ENCODE peak calls at places on chromosomes 4 and X, in four cellular contexts. G is K562, Z is HL-60, T is GM12878. K is an unnamed sample.

GRCh38 chrX:72123471-72124185 is 8.1 kb downstream of the RTL5 start:
- DNase-seq in G (no peak), Z (peak), T (no peak), K (no peak)

GRCh38 chrX:6446588-6446987 is 88.3 kb downstream of the VCX3A start:
- DNase-seq in G (no peak), Z (no peak), T (no peak), K (no peak)

GRCh38 chr4:22129454-22130075 is 181.0 kb upstream of the KCNIP4 start:
- DNase-seq in G (peak), Z (peak), T (no peak), K (no peak)

GRCh38 chrX:65871671-65872311 is 168.1 kb downstream of the VSIG4 start:
- DNase-seq in G (peak), Z (peak), T (peak), K (no peak)

GRCh38 chrX:57929373-57929772 is 19.1 kb upstream of the ZXDA start:
- DNase-seq in G (peak), Z (peak), T (no peak), K (no peak)

GRCh38 chr4:53313510-53313909 is 52.4 kb downstream of the SCFD2 start:
- DNase-seq in G (peak), Z (no peak), T (no peak), K (no peak)

GRCh38 chr4:6355052-6355451 is 85.4 kb downstream of the WFS1 start:
- DNase-seq in G (peak), Z (no peak), T (no peak), K (no peak)

GRCh38 chr4:184309241-184310170 is 91.8 kb upstream of the ENPP6 start:
- DNase-seq in G (no peak), Z (no peak), T (no peak), K (no peak)

GRCh38 chr4:109044446-109044845 is 258.0 kb downstream of the COL25A1 start:
- DNase-seq in G (no peak), Z (no peak), T (no peak), K (no peak)

GRCh38 chrX:132505116-132505515 is 16.3 kb upstream of the MBNL3 start:
- DNase-seq in G (no peak), Z (no peak), T (no peak), K (no peak)

GRCh38 chr4:99705891-99706290 is 48.3 kb upstream of the C4orf54 start:
- DNase-seq in G (no peak), Z (no peak), T (no peak), K (no peak)

GRCh38 chrX:43278440-43278839 is 377.7 kb upstream of the MAOA start:
- DNase-seq in G (no peak), Z (no peak), T (no peak), K (no peak)

GRCh38 chrX:33285550-33285949 is 74.2 kb upstream of the DMD start:
- DNase-seq in G (no peak), Z (no peak), T (no peak), K (no peak)

GRCh38 chrX:37896491-37896890 is 49.1 kb upstream of the DYNLT3 start:
- DNase-seq in G (no peak), Z (no peak), T (no peak), K (no peak)

DNA sequence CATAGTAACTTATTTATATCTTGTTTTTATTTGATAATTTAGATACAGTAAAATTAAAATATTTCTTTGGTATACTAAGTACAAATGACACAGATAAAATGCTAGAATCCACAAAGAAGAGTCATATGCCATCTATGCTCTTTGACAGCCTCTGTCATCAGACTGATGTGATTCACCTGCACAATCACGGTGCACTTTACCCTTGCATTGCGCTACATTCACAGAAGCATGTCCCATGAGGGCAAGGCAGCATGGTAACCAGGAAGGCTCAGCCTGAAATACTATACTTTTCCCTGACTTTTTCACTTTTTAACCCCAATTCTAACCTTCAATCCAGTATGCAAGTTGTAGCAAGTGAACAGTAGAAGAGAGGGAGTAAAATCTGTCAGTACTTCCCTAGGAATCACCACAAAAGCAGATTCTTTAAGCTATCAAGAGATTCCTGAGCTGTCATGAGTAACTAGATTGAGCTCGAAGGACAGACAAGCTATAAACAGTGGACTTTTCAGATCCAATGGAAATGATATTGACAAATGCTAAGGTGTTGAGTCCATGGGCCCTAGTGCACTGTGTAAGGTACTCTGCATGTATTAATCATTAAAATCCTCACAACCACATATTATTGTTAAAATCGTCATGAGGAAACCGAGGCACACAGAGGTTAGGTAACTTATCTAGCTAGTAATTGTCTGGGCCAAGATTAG is 14.2 kb downstream of the SEC24D start:
- DNase-seq in G (no peak), Z (no peak), T (no peak), K (no peak)
- TF ChIP-seq SPI1 in G (no peak), Z (no peak), T (no peak), K (no peak)

GRCh38 chr4:111282035-111282434 is 659.2 kb upstream of the PITX2 start:
- DNase-seq in G (no peak), Z (no peak), T (no peak), K (no peak)
- TF ChIP-seq POLR2AphosphoS5 in G (no peak), Z (no peak), T (no peak), K (no peak)

DNA sequence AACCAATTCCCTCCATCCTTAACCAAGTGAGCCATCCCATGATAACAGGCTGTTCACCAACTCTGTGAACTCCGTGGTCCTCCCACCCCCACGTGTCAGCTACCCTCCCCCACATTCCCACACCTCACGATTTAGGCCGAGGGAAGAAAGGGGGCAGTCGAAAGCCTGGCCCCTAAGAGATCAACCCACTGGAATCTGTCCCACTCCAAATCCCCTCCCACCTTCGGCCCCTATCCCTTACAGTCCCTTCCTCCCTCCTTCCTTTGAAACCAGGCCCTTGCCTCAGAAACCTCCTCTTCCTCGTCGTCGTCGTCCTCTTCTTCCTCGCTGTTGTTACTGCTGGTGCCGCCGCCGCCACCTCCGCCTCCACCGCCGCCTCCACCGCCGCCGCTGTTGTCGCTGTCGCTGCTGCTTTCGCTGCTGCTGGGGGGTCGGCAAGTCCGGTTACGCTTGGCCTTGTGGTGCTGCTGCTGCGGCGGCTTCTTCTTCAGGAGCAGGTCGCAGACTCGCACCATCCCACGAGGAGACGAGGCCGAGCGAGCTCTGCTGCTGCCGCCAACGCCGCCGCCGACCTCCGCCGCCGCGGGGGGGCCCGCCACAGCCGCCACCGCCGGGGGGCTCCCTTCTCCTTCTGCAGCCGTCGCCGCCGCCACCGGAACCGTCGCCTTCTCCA is 467 bp downstream of the ANKRD17 start:
- DNase-seq in G (peak), Z (peak), T (no peak), K (peak)
- TF ChIP-seq SPI1 in G (no peak), Z (no peak), T (no peak), K (no peak)

GRCh38 chr4:34047363-34047762 is 2197.0 kb downstream of the ARAP2 start:
- DNase-seq in G (no peak), Z (no peak), T (no peak), K (no peak)

GRCh38 chr4:34043131-34043530 is 2201.2 kb downstream of the ARAP2 start:
- DNase-seq in G (no peak), Z (no peak), T (no peak), K (no peak)

DNA sequence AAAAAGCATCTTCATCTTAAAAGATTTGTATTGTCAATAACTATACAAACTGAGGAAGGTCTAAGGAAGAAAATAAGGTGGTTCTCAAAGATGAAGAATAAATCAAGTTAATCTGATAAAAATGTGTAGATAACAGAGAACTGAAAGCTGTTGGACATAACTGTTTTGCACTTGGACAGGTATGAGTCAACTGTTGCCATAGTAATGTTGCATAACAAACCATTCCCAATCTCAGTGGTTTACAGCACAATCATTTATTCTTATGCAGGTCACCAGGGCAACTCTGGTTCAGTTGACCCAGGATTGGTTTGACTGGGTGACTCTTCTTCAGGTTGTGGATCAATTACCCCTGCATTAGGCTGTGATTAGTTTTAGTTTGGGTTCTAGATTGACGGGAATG is 2197.7 kb downstream of the ARAP2 start:
- DNase-seq in G (no peak), Z (no peak), T (no peak), K (no peak)
- TF ChIP-seq POLR2AphosphoS5 in G (no peak), Z (no peak), T (no peak), K (no peak)

GRCh38 chr4:31946456-31946855 is 1226.3 kb downstream of the PCDH7 start:
- DNase-seq in G (no peak), Z (no peak), T (no peak), K (no peak)
- TF ChIP-seq SPI1 in G (no peak), Z (no peak), T (no peak), K (no peak)

GRCh38 chr4:94678896-94679295 is 78.9 kb upstream of the BMPR1B start:
- DNase-seq in G (no peak), Z (no peak), T (no peak), K (no peak)

GRCh38 chr4:94686086-94686485 is 71.7 kb upstream of the BMPR1B start:
- DNase-seq in G (no peak), Z (no peak), T (no peak), K (no peak)

GRCh38 chr4:94676910-94677309 is 80.8 kb upstream of the BMPR1B start:
- DNase-seq in G (no peak), Z (no peak), T (no peak), K (no peak)

DNA sequence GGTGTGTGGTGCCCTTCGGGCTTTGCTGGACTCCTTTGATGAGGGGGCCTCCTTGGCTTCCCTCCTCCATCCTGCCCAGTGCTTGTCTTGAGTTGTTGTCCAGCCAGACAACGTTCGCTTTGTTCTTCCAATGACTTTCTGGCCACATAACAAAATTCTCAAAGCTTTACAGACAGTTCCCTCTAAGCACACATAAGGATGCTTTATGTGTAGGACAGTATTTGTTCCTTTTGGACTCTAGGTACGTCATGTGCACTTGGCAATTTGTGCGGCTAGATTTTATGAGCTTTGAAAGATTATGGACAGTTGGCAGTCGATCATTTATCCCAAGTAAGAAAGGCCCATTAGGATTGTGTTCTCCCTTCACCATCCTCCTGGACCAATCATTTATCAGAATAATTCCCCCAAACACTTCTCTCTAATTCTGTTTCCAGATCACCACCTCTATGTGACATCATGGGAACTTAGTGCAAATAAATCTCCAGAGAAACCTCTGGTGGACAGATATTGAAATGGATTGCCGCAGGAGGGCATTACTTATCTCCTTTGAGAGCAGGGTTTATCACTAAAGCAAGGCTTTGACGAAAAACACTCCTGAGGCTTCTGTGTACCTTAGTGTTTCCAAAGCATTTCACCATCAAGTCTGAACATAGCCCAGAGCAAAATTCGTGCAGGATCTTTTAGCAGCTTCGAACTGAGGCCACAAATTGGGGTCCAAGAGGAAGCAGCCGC is 77.5 kb upstream of the BMPR1B start:
- DNase-seq in G (no peak), Z (no peak), T (no peak), K (no peak)
- TF ChIP-seq POLR2AphosphoS5 in G (no peak), Z (no peak), T (no peak), K (no peak)

GRCh38 chr4:13704020-13704419 is 76.5 kb upstream of the BOD1L1 start:
- DNase-seq in G (no peak), Z (peak), T (no peak), K (no peak)

GRCh38 chr4:13706716-13707115 is 79.2 kb upstream of the BOD1L1 start:
- DNase-seq in G (no peak), Z (no peak), T (no peak), K (no peak)

GRCh38 chr4:13705521-13706035 is 78.1 kb upstream of the BOD1L1 start:
- DNase-seq in G (no peak), Z (no peak), T (no peak), K (no peak)

GRCh38 chr4:13704761-13705160 is 77.2 kb upstream of the BOD1L1 start:
- DNase-seq in G (no peak), Z (no peak), T (no peak), K (no peak)

GRCh38 chr4:13706130-13706529 is 78.6 kb upstream of the BOD1L1 start:
- DNase-seq in G (no peak), Z (no peak), T (no peak), K (no peak)
- TF ChIP-seq SPI1 in G (no peak), Z (no peak), T (no peak), K (no peak)

GRCh38 chrX:153861147-153861546 is 24.8 kb downstream of the L1CAM start:
- DNase-seq in G (no peak), Z (no peak), T (no peak), K (no peak)
- TF ChIP-seq POLR2AphosphoS5 in G (no peak), Z (no peak), T (no peak), K (no peak)

DNA sequence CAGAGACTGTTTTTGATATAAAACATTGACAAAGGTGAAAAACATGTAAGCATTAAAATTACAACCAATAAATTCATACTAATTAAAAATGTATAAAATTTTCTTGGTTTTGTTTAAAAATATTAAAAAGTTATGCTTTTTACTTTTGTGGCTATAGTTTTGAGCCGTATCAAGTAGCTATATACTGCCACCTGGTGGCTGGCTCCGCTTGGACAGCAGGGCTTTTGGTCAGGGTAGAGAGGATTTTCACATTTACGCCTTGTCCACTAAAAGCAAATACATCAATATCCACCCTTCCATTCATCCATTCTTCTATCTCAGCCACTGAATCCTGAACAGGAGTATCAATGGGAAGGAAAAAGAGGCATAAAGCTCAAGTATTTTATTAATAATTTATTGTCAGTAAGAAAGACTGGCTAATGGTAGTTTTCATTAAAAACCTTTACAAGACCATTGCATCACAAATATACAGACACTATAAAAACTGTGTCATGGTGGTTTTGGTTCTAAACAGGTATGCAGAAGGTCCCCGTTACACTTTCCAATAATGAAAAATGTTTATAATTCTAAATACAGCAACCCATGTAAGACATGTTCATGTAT is 32.1 kb upstream of the MTNR1A start:
- DNase-seq in G (peak), Z (peak), T (no peak), K (peak)
- TF ChIP-seq SPI1 in G (no peak), Z (no peak), T (no peak), K (no peak)